ENCODE peak calls at places on chromosomes 4 and X, in five cellular contexts. U is NCI-H146, O is psoas muscle, R is activated T-cell treated with anti-CD3 and anti-CD28 coated beads for 48 hours, D is mammary epithelial cell. A is an unnamed sample.

GRCh38 chrX:100647739-100648138 is 3.7 kb downstream of the SRPX2 start:
- DNase-seq in R (no peak), D (no peak), U (peak), O (no peak), A (no peak)

GRCh38 chr4:94454405-94454804 is 2.7 kb downstream of the PDLIM5 start:
- DNase-seq in D (peak), U (no peak), R (no peak), O (no peak), A (no peak)

GRCh38 chrX:141405878-141406492 is 163.7 kb upstream of the SPANXC start:
- DNase-seq in U (no peak), O (no peak), D (peak), R (no peak), A (no peak)

GRCh38 chrX:13043138-13043537 is 1.3 kb downstream of the FAM9C start:
- DNase-seq in D (no peak), R (no peak), O (no peak), U (no peak), A (no peak)

GRCh38 chr4:25031077-25031606 is 396 bp upstream of the LGI2 start:
- DNase-seq in R (no peak), O (no peak), U (peak), D (no peak), A (no peak)

GRCh38 chr4:40283968-40284367 is 51.2 kb upstream of the CHRNA9 start:
- DNase-seq in O (no peak), R (peak), U (no peak), D (peak), A (no peak)

GRCh38 chrX:111410451-111410850 is 1.5 kb downstream of the DCX start:
- DNase-seq in U (peak), R (no peak), O (no peak), D (no peak), A (no peak)

GRCh38 chrX:2188316-2188715 is 312.5 kb downstream of the DHRSX start:
- DNase-seq in O (no peak), U (no peak), R (no peak), D (no peak), A (no peak)

GRCh38 chr4:77310931-77311330 is 153.9 kb downstream of the CCNG2 start:
- DNase-seq in U (no peak), O (no peak), R (no peak), D (peak), A (no peak)

GRCh38 chr4:129346760-129347159 is 250.8 kb downstream of the C4orf33 start:
- DNase-seq in O (no peak), U (no peak), D (no peak), R (no peak), A (no peak)

GRCh38 chr4:336099-336892 is 1.3 kb upstream of the ZNF141 start:
- DNase-seq in O (peak), U (peak), D (no peak), R (no peak), A (no peak)

GRCh38 chr4:68871772-68872441 is 56.1 kb downstream of the UGT2B10 start:
- DNase-seq in U (peak), R (no peak), D (no peak), O (no peak), A (no peak)

GRCh38 chr4:39587881-39588280 is 50.8 kb downstream of the SMIM14 start:
- DNase-seq in U (no peak), R (no peak), O (no peak), D (peak), A (no peak)

GRCh38 chr4:167715176-167715575 is 377.2 kb upstream of the ANXA10 start:
- DNase-seq in O (no peak), D (no peak), R (no peak), U (no peak), A (no peak)

GRCh38 chr4:113945906-113946305 is 33.5 kb downstream of the ARSJ start:
- DNase-seq in R (no peak), D (peak), O (no peak), U (no peak), A (no peak)

GRCh38 chr4:53536328-53536727 is 55.0 kb downstream of the LNX1 start:
- DNase-seq in D (no peak), O (no peak), R (no peak), U (no peak), A (no peak)